ENCODE peak calls at places on chromosome 14, in seven cellular contexts. T, E, X, D, W, M and J are unnamed samples.
A peak's percentile ranks its signal among the peaks of the same experiment; 100 is the strongest.

GRCh38 chr14:68274722-68275121 is 455.1 kb downstream of the RAD51B start:
- DNase-seq in T (no peak), E (no peak), X (no peak), D (no peak), W (no peak), M (no peak), J (no peak)

GRCh38 chr14:65927871-65928270 is 515.3 kb downstream of the FUT8 start:
- DNase-seq in T (no peak), E (no peak), X (no peak), D (no peak), W (no peak), M (no peak), J (no peak)

GRCh38 chr14:37483672-37484071 is 111.4 kb downstream of the FOXA1 start:
- DNase-seq in T (no peak), E (no peak), X (no peak), D (no peak), W (no peak), M (no peak), J (no peak)

GRCh38 chr14:75542585-75543091 is 20.4 kb downstream of the BATF start:
- DNase-seq in T (no peak), E (peak; percentile 91), X (no peak), D (no peak), W (peak; percentile 75), M (peak; percentile 67), J (peak; percentile 84)

GRCh38 chr14:104965561-104966231 is 12.5 kb downstream of the AHNAK2 start:
- DNase-seq in T (no peak), E (no peak), X (no peak), D (no peak), W (no peak), M (peak; percentile 21), J (no peak)

GRCh38 chr14:103880334-103880985 is 33.1 kb upstream of the PPP1R13B start:
- DNase-seq in T (no peak), E (no peak), X (no peak), D (peak; percentile 20), W (peak; percentile 86), M (peak; percentile 85), J (no peak)

GRCh38 chr14:55160989-55161388 is 30.4 kb downstream of the DLGAP5 start:
- DNase-seq in T (peak; percentile 19), E (peak; percentile 32), X (no peak), D (no peak), W (peak; percentile 60), M (no peak), J (peak; percentile 26)

GRCh38 chr14:105605501-105606304 is 79.3 kb downstream of the TMEM121 start:
- DNase-seq in T (no peak), E (no peak), X (no peak), D (no peak), W (no peak), M (no peak), J (no peak)

GRCh38 chr14:98928418-98928817 is 343.6 kb downstream of the BCL11B start:
- DNase-seq in T (no peak), E (no peak), X (no peak), D (no peak), W (no peak), M (no peak), J (no peak)

GRCh38 chr14:102819176-102819628 is 42.0 kb downstream of the TRAF3 start:
- DNase-seq in T (peak; percentile 64), E (no peak), X (no peak), D (no peak), W (no peak), M (no peak), J (peak; percentile 96)

GRCh38 chr14:69287096-69287991 is 27.4 kb downstream of the GALNT16 start:
- DNase-seq in T (no peak), E (no peak), X (peak; percentile 57), D (no peak), W (no peak), M (no peak), J (no peak)

GRCh38 chr14:73227812-73228781 is 9.2 kb upstream of the PAPLN start:
- DNase-seq in T (no peak), E (peak; percentile 84), X (no peak), D (peak; percentile 44), W (peak; percentile 82), M (peak; percentile 73), J (peak; percentile 39)

GRCh38 chr14:97704316-97704715 is 907.1 kb downstream of the VRK1 start:
- DNase-seq in T (no peak), E (no peak), X (no peak), D (no peak), W (no peak), M (no peak), J (no peak)

GRCh38 chr14:35140718-35141581 is 18.6 kb downstream of the PRORP start:
- DNase-seq in T (peak; percentile 48), E (peak; percentile 32), X (no peak), D (no peak), W (peak; percentile 45), M (no peak), J (peak; percentile 34)
- TF ChIP-seq CTCF in T (peak; percentile 24), E (no peak), X (no peak), D (no peak), W (no peak), M (no peak), J (peak; percentile 23)

DNA sequence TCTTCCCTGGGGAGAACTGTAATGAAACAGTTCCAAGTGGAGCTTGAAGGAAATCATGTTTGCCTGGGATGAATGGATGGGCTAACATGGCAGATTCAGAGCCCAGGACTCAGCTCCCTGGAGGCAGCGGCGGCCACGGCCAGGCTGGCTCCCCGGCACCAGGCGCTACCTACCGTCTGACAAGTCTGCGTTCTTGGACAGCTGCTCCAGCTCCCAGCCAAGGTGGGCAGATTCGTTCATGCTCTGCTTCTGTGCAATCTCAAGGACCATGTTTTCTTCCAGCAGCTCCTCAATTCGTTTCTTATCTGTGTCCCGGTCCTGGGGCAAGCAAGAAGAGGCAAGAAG is 80.1 kb upstream of the GPR68 start:
- DNase-seq in T (no peak), E (no peak), X (no peak), D (no peak), W (no peak), M (no peak), J (no peak)
- H3K4me3 ChIP-seq in T (peak overlapping the region; percentile 26), E (peak overlapping the region; percentile 34), X (no peak overlapping the region), D (no peak overlapping the region), W (no peak overlapping the region), M (peak overlapping the region; percentile 46), J (peak overlapping the region; percentile 46)

DNA sequence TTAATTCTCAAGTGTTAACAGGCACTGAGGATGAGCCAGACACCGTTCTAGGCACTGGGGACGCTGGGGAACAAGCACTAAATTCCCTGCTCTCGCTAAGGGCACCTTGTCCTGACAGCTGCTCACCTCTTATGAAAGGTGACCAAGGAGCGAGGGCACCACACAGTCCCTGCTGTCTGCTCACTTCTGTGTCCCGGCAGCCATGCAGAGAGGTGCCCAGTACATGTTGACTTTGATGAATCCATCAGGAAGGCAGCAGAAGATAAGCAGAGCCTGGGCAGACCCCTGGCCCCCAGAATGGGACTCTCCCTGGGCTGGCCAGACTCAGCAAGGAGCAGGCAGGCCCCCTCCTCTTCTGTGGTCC is 14.1 kb downstream of the C14orf132 start:
- DNase-seq in T (no peak), E (no peak), X (no peak), D (no peak), W (no peak), M (no peak), J (no peak)
- TF ChIP-seq CTCF in T (no peak), E (no peak), X (no peak), D (no peak), W (no peak), M (no peak), J (no peak)

GRCh38 chr14:38880643-38881567 is 222.1 kb downstream of the SEC23A start:
- DNase-seq in T (no peak), E (no peak), X (no peak), D (no peak), W (no peak), M (no peak), J (no peak)
- H3K4me3 ChIP-seq in T (no peak overlapping the region), E (no peak overlapping the region), X (no peak overlapping the region), D (no peak overlapping the region), W (no peak overlapping the region), M (no peak overlapping the region), J (no peak overlapping the region)

GRCh38 chr14:101561145-101561896 is at the start of gene DIO3:
- DNase-seq in T (no peak), E (no peak), X (peak; percentile 64), D (no peak), W (peak; percentile 16), M (no peak), J (no peak)
- TF ChIP-seq CTCF in T (no peak), E (no peak), X (no peak), D (no peak), W (no peak), M (no peak), J (no peak)

GRCh38 chr14:94109915-94110250 is 653 bp upstream of the IFI27 start:
- DNase-seq in T (no peak), E (no peak), X (no peak), D (no peak), W (no peak), M (no peak), J (no peak)

GRCh38 chr14:94113073-94113472 is 2.5 kb downstream of the IFI27 start:
- DNase-seq in T (no peak), E (no peak), X (no peak), D (no peak), W (no peak), M (no peak), J (no peak)

GRCh38 chr14:94112513-94113060 is 2.1 kb downstream of the IFI27 start:
- DNase-seq in T (no peak), E (no peak), X (no peak), D (no peak), W (peak; percentile 38), M (no peak), J (no peak)

GRCh38 chr14:94110552-94111181 is at the start of gene IFI27:
- DNase-seq in T (no peak), E (no peak), X (no peak), D (no peak), W (peak; percentile 74), M (peak; percentile 74), J (no peak)

DNA sequence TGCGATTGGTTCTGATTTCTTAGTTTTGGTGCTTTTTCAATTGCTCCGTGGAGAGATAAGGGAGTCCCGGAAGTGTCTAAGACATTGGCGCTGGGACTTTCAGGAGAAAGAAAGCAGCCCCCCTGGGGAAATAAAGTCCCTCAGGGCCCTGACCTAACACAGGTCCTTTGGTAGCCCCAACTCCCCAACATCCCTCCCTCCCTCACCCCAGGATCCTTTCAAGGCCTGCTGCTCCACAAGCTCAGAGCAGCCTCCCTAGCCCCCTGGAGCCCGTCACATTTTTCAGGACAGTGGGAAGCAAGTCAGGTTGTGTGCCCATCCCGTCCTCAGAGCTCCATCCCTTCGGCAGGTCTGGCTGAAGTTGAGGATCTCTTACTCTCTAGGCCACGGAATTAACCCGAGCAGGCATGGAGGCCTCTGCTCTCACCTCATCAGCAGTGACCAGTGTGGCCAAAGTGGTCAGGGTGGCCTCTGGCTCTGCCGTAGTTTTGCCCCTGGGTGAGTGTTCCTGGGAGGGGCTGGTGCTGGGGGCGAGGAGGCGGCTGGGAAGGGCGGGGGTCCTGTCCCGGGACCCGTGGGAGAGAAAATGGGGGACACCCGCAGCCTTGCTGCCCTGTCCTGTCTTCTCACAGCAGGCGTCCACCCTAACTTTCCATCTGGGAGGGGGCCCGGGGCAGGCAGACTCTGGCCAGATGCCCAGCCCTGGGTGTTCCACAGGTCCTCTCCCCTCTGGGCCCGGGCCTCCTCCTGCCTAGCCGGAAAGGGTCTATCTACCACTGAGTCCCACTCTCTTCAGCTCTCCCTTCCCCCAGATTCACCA is 950 bp downstream of the IFI27 start:
- DNase-seq in T (no peak), E (no peak), X (no peak), D (no peak), W (no peak), M (no peak), J (no peak)
- H3K4me3 ChIP-seq in T (no peak overlapping the region), E (no peak overlapping the region), X (no peak overlapping the region), D (no peak overlapping the region), W (no peak overlapping the region), M (peak overlapping the region; percentile 62), J (no peak overlapping the region)